ENCODE peak calls at places on chromosomes 6 and 20, in nine cellular contexts. R is fibroblast of lung; A is AG09309; X is CD4-positive, alpha-beta T cell; G is heart right ventricle; J is Caco-2; H is tibial artery; D is IMR-90; B is neural progenitor cell. I is an unnamed sample.

GRCh38 chr6:18308070-18308735 is 43.9 kb upstream of the DEK start:
- DNase-seq in X (no peak), J (no peak), G (no peak), B (no peak), H (no peak), A (peak), R (peak), D (peak), I (no peak)

GRCh38 chr6:68458447-68458846 is 176.6 kb upstream of the ADGRB3 start:
- DNase-seq in G (no peak), X (no peak), J (no peak), D (no peak), R (no peak), B (no peak), A (no peak), H (no peak), I (no peak)

GRCh38 chr6:169802790-169803189 is 51.4 kb downstream of the ERMARD start:
- DNase-seq in R (no peak), H (no peak), D (peak), J (no peak), X (no peak), A (no peak), B (no peak), G (no peak), I (no peak)

GRCh38 chr6:123380257-123380656 is 256.5 kb downstream of the TRDN start:
- DNase-seq in D (no peak), R (peak), H (no peak), B (peak), X (no peak), J (no peak), A (no peak), G (peak), I (peak)

GRCh38 chr6:5499644-5500306 is 238.5 kb downstream of the FARS2 start:
- DNase-seq in H (no peak), B (no peak), J (no peak), X (no peak), A (peak), G (no peak), D (peak), R (peak), I (peak)

GRCh38 chr20:32411955-32412706 is 54.0 kb downstream of the ASXL1 start:
- DNase-seq in A (no peak), J (no peak), R (no peak), D (no peak), G (no peak), B (no peak), X (no peak), H (no peak), I (no peak)

GRCh38 chr6:18155273-18155863 is at the start of gene KDM1B:
- DNase-seq in H (peak), D (peak), B (peak), G (peak), A (peak), X (peak), R (peak), J (peak), I (peak)

GRCh38 chr6:143160008-143160407 is 99.3 kb downstream of the AIG1 start:
- DNase-seq in A (no peak), R (no peak), D (peak), G (no peak), X (no peak), B (no peak), J (no peak), H (no peak), I (no peak)

GRCh38 chr20:59253325-59253724 is 47.1 kb upstream of the EDN3 start:
- DNase-seq in B (no peak), J (no peak), D (no peak), X (peak), R (no peak), A (no peak), H (no peak), G (no peak), I (no peak)

GRCh38 chr6:158819213-158819976 is at the start of gene EZR:
- DNase-seq in X (peak), D (peak), J (peak), R (peak), A (no peak), G (peak), B (peak), H (peak), I (peak)

GRCh38 chr6:53524455-53524815 is 20.5 kb downstream of the GCLC start:
- DNase-seq in H (no peak), D (peak), G (no peak), R (peak), J (no peak), X (no peak), B (no peak), A (no peak), I (no peak)

GRCh38 chr20:3864518-3864917 is 17.9 kb downstream of the MAVS start:
- DNase-seq in R (no peak), B (no peak), G (no peak), J (no peak), D (no peak), X (no peak), H (no peak), A (no peak), I (no peak)

GRCh38 chr6:150079604-150080003 is 10.7 kb upstream of the ULBP3 start:
- DNase-seq in R (no peak), D (no peak), A (no peak), J (no peak), H (no peak), B (peak), G (no peak), X (no peak), I (no peak)

GRCh38 chr6:141986457-141986856 is 146.3 kb upstream of the GJE1 start:
- DNase-seq in B (peak), R (no peak), J (no peak), D (no peak), A (no peak), G (no peak), H (no peak), X (no peak), I (no peak)

GRCh38 chr6:169650959-169651292 is 50.9 kb downstream of the WDR27 start:
- DNase-seq in G (no peak), B (no peak), H (no peak), A (no peak), R (no peak), X (no peak), D (no peak), J (no peak), I (no peak)

GRCh38 chr6:3245216-3245615 is 13.5 kb upstream of the PSMG4 start:
- DNase-seq in X (no peak), D (no peak), G (no peak), A (no peak), R (no peak), J (no peak), B (no peak), H (no peak), I (no peak)

GRCh38 chr20:34578521-34579147 is 20.1 kb downstream of the MAP1LC3A start:
- DNase-seq in A (no peak), X (no peak), J (no peak), B (no peak), R (no peak), D (no peak), H (no peak), G (peak), I (no peak)

GRCh38 chr6:27795697-27796494 is 116.3 kb downstream of the OR2B2 start:
- DNase-seq in D (peak), R (peak), J (peak), A (peak), G (peak), H (no peak), X (peak), B (peak), I (peak)

GRCh38 chr20:51327251-51327841 is 215.2 kb downstream of the NFATC2 start:
- DNase-seq in J (no peak), G (no peak), X (no peak), R (peak), D (peak), B (no peak), A (peak), H (no peak), I (peak)

GRCh38 chr20:4066551-4066950 is 51.2 kb upstream of the RNF24 start:
- DNase-seq in X (no peak), H (no peak), G (no peak), J (no peak), B (no peak), R (no peak), A (no peak), D (no peak), I (no peak)

GRCh38 chr20:61521680-61522420 is 269.8 kb downstream of the CDH4 start:
- DNase-seq in X (no peak), J (no peak), A (no peak), D (peak), H (no peak), B (no peak), R (no peak), G (no peak), I (no peak)

GRCh38 chr20:7856756-7857155 is 83.5 kb downstream of the HAO1 start:
- DNase-seq in X (no peak), A (peak), D (peak), G (no peak), H (no peak), J (no peak), R (peak), B (no peak), I (peak)

GRCh38 chr6:1381397-1382330 is 7.7 kb upstream of the FOXF2 start:
- DNase-seq in D (no peak), H (no peak), R (peak), A (no peak), J (no peak), G (peak), B (peak), X (peak), I (peak)

GRCh38 chr20:13793001-13793400 is 8.2 kb downstream of the NDUFAF5 start:
- DNase-seq in B (no peak), G (no peak), H (no peak), J (no peak), R (no peak), X (no peak), D (no peak), A (no peak), I (no peak)

GRCh38 chr6:115058414-115059211 is 715.8 kb upstream of the HS3ST5 start:
- DNase-seq in J (no peak), R (no peak), A (no peak), G (no peak), H (no peak), B (no peak), D (no peak), X (no peak), I (no peak)

GRCh38 chr6:34489229-34489805 is 23.4 kb downstream of the PACSIN1 start:
- DNase-seq in G (no peak), R (no peak), H (no peak), J (no peak), D (no peak), B (no peak), A (no peak), X (no peak), I (no peak)

GRCh38 chr6:50128420-50129005 is 78.8 kb upstream of the DEFB112 start:
- DNase-seq in H (no peak), J (no peak), R (peak), G (no peak), D (peak), B (peak), A (no peak), X (no peak), I (peak)

GRCh38 chr6:49269190-49269589 is 193.9 kb downstream of the MMUT start:
- DNase-seq in G (no peak), X (no peak), D (peak), A (peak), J (no peak), R (peak), B (no peak), H (no peak), I (peak)

GRCh38 chr20:12978613-12979495 is 29.9 kb upstream of the SPTLC3 start:
- DNase-seq in H (no peak), G (no peak), J (no peak), X (no peak), R (no peak), A (no peak), B (no peak), D (no peak), I (no peak)

GRCh38 chr6:41518118-41518517 is 28.1 kb upstream of the FOXP4 start:
- DNase-seq in R (no peak), A (no peak), D (no peak), G (no peak), X (no peak), B (no peak), H (no peak), J (peak), I (no peak)

GRCh38 chr6:79232696-79233462 is 1.6 kb downstream of the HMGN3 start:
- DNase-seq in A (no peak), H (no peak), D (no peak), B (no peak), G (no peak), X (no peak), J (no peak), R (no peak), I (no peak)

GRCh38 chr20:7841967-7842301 is 98.3 kb downstream of the HAO1 start:
- DNase-seq in R (peak), D (peak), G (peak), X (no peak), H (peak), B (peak), J (no peak), A (peak), I (peak)

GRCh38 chr6:105137388-105137787 is 42.4 kb downstream of the POPDC3 start:
- DNase-seq in D (no peak), R (peak), J (no peak), G (peak), B (peak), H (no peak), A (no peak), X (no peak), I (no peak)

DNA sequence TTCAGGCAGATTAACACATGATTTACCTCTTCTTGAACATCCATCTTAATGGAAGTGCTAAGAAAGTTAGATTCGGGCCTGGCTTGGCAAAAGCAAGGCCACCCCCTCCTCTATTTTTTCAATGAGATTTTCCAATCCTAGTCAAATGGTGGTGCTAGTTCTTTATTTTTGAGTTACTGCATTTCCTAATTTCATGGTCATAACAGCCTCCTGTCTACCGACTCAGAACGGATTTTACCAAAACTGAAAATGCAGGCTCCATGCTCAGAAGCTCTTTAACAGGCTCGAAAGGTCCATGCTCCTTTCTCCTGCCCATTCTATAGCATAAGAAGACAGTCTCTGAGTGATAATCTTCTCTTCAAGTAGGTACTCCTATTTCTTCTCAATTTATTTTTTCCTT is 117.2 kb upstream of the ESR1 start:
- DNase-seq in X (no peak), J (no peak), D (no peak), G (no peak), R (no peak), A (no peak), H (no peak), B (no peak), I (no peak)
- TF ChIP-seq CTCF in X (peak), J (no peak), D (no peak), G (peak), R (no peak), A (no peak), H (no peak), B (peak), I (no peak)

GRCh38 chr6:140438346-140438735 is 1063.9 kb upstream of the CITED2 start:
- DNase-seq in G (no peak), D (peak), R (no peak), B (no peak), A (no peak), J (no peak), H (no peak), X (no peak), I (no peak)
- TF ChIP-seq CTCF in G (no peak), D (no peak), R (no peak), B (no peak), A (no peak), J (no peak), H (no peak), X (no peak), I (no peak)

DNA sequence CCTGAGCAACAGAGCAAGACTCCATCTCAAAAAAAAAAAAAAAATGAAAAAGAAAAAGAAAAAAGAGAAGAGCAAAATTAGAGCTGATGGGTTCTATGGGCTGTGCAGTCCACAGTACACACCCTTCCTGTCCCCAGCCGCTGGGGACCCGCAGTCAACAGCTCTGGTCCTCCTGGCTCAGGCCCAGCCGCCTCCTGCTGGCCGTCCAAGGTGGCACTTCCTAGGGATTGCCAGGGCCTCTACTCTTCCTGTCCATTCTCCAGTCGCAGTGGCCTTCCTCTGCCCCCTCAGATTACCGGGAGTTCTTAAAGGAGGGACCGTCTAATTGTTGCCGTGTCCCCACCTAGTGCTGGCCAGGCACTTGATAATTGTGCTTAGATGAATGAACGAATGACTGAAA is 41.7 kb downstream of the TMEM242 start:
- DNase-seq in B (no peak), H (no peak), J (no peak), A (no peak), X (no peak), G (peak), R (no peak), D (no peak), I (no peak)
- TF ChIP-seq CTCF in B (peak), H (peak), J (peak), A (peak), X (no peak), G (peak), R (peak), D (peak), I (peak)

GRCh38 chr6:73636048-73636447 is 17.7 kb downstream of the SLC17A5 start:
- DNase-seq in X (no peak), A (no peak), H (no peak), R (no peak), J (no peak), D (no peak), B (no peak), G (no peak), I (no peak)
- TF ChIP-seq CTCF in X (no peak), A (no peak), H (no peak), R (no peak), J (no peak), D (no peak), B (no peak), G (no peak), I (no peak)

DNA sequence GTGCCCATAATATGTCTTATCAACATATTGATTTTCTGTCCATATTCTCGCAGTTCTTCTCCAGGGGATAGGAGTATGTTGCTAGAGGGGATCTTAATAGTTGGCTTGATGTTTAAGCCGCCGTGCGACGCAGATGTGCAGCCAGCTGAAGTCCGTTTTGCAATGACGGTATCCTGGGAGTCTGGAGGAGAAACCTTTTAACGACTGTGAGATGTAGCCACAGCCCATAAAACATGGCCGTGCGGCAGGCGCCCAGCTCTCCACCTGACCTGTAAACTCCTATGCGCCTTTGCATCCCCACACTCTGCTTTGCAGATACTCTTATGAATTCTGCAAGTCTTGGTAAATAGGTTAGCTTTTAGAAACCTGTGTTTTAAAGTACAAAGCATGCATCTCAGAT is 36.9 kb downstream of the BMP6 start:
- DNase-seq in J (no peak), D (no peak), X (no peak), R (no peak), A (no peak), G (no peak), H (no peak), B (no peak), I (no peak)
- TF ChIP-seq CTCF in J (no peak), D (no peak), X (no peak), R (no peak), A (no peak), G (no peak), H (no peak), B (no peak), I (no peak)

DNA sequence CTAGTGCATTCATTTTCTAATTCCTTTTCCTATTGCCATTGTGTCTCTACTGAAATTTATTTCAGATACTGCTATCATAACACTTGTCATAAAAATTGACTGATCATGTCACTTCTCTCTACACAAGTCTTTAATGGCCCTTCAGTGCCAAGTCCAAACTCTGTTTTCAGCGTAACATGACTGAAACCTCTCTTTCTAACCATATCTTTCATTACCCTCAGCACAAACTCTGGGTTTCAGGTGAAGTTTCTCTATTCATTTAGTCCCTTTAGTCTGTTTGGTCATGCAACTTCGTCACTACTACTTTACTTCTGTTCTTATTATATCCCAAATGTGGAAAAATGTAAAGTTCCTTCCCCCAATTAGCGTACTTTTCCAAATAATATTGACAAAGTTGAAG is 234.9 kb downstream of the OGFRL1 start:
- DNase-seq in G (no peak), A (no peak), X (no peak), D (no peak), B (no peak), J (no peak), R (no peak), H (no peak), I (no peak)
- TF ChIP-seq CTCF in G (no peak), A (no peak), X (no peak), D (no peak), B (no peak), J (no peak), R (no peak), H (no peak), I (no peak)

GRCh38 chr20:48908661-48909316 is 12.7 kb upstream of the ARFGEF2 start:
- DNase-seq in B (no peak), A (no peak), X (no peak), J (no peak), H (no peak), R (no peak), D (no peak), G (no peak), I (no peak)

GRCh38 chr20:48903705-48904104 is 17.8 kb upstream of the ARFGEF2 start:
- DNase-seq in D (no peak), J (no peak), R (no peak), H (no peak), A (no peak), B (no peak), G (no peak), X (no peak), I (no peak)

GRCh38 chr20:48906221-48906877 is 15.2 kb upstream of the ARFGEF2 start:
- DNase-seq in D (no peak), G (no peak), B (no peak), X (no peak), R (no peak), J (no peak), A (no peak), H (no peak), I (no peak)

GRCh38 chr20:48904566-48905321 is 16.8 kb upstream of the ARFGEF2 start:
- DNase-seq in B (peak), H (peak), R (peak), G (peak), X (peak), D (peak), A (no peak), J (peak), I (peak)

GRCh38 chr20:48905322-48905647 is 16.2 kb upstream of the ARFGEF2 start:
- DNase-seq in A (no peak), B (no peak), G (no peak), H (no peak), R (no peak), J (no peak), D (no peak), X (no peak), I (no peak)
- TF ChIP-seq CTCF in A (no peak), B (no peak), G (no peak), H (no peak), R (no peak), J (no peak), D (no peak), X (peak), I (no peak)

I was measured in MCF 10A.